ENCODE peak calls at places on chromosomes 7 and 10, in eight cellular contexts. J is spleen, S is tibial artery, D is A549, O is endothelial cell of umbilical vein, H is IMR-90, K is HCT116, W is AG04450. U is an unnamed sample.

GRCh38 chr10:68756246-68756645 is 35.2 kb downstream of the CCAR1 start:
- DNase-seq in H (no peak), O (no peak), W (no peak), J (no peak), K (no peak), D (no peak), S (no peak), U (no peak)

GRCh38 chr10:112388548-112388947 is 14.6 kb downstream of the ACSL5 start:
- DNase-seq in S (no peak), D (no peak), W (no peak), K (no peak), H (no peak), J (no peak), O (no peak), U (no peak)

GRCh38 chr10:124291009-124291671 is 127.6 kb downstream of the OAT start:
- DNase-seq in K (no peak), J (peak), W (no peak), H (no peak), D (no peak), S (peak), O (no peak), U (no peak)

GRCh38 chr10:80204193-80204714 is 1.1 kb downstream of the ANXA11 start:
- DNase-seq in O (no peak), D (peak), S (no peak), J (peak), H (no peak), W (no peak), K (no peak), U (no peak)

GRCh38 chr10:131261890-131262289 is 49.6 kb downstream of the TCERG1L start:
- DNase-seq in H (no peak), K (no peak), O (no peak), W (no peak), D (no peak), S (peak), J (peak), U (no peak)

GRCh38 chr7:150940446-150941102 is 37.5 kb downstream of the KCNH2 start:
- DNase-seq in W (no peak), S (no peak), H (no peak), K (no peak), D (no peak), O (no peak), J (no peak), U (no peak)

GRCh38 chr7:106254525-106255128 is 30.2 kb downstream of the NAMPT start:
- DNase-seq in O (no peak), S (no peak), W (no peak), J (no peak), H (no peak), K (no peak), D (no peak), U (no peak)

GRCh38 chr7:119320316-119320715 is 952.7 kb upstream of the KCND2 start:
- DNase-seq in O (no peak), S (no peak), D (no peak), W (no peak), H (no peak), K (peak), J (no peak), U (no peak)

GRCh38 chr10:84537447-84537931 is 209.1 kb downstream of the CCSER2 start:
- DNase-seq in S (no peak), O (peak), H (peak), W (peak), K (peak), D (peak), J (no peak), U (no peak)

GRCh38 chr10:70617798-70618568 is 15.4 kb upstream of the PRF1 start:
- DNase-seq in K (no peak), D (no peak), J (no peak), S (no peak), W (peak), H (peak), O (no peak), U (no peak)

GRCh38 chr7:158372400-158373302 is 215.0 kb downstream of the PTPRN2 start:
- DNase-seq in J (peak), D (no peak), O (no peak), H (no peak), S (no peak), W (no peak), K (no peak), U (no peak)

GRCh38 chr10:26860026-26860541 is 674 bp downstream of the ABI1 start:
- DNase-seq in D (peak), W (peak), H (peak), K (no peak), O (peak), S (peak), J (peak), U (peak)

GRCh38 chr7:80231719-80232118 is 97.1 kb downstream of the GNAI1 start:
- DNase-seq in H (peak), K (no peak), W (no peak), O (no peak), S (no peak), J (no peak), D (peak), U (no peak)

GRCh38 chr10:129958118-129958685 is 5.9 kb downstream of the EBF3 start:
- DNase-seq in J (no peak), D (no peak), W (no peak), O (no peak), K (no peak), H (no peak), S (peak), U (no peak)
- H3K27ac ChIP-seq in J (no peak), D (no peak), W (no peak), O (no peak), K (no peak), H (no peak), S (no peak), U (no peak)

GRCh38 chr10:46224414-46224682 is 62.4 kb upstream of the ANTXRL start:
- DNase-seq in D (no peak), K (no peak), O (no peak), S (no peak), W (no peak), J (peak), H (no peak), U (no peak)

GRCh38 chr10:46225597-46225996 is 61.2 kb upstream of the ANTXRL start:
- DNase-seq in S (peak), W (no peak), D (no peak), J (peak), O (no peak), K (no peak), H (no peak), U (no peak)

GRCh38 chr10:46227571-46228075 is 59.2 kb upstream of the ANTXRL start:
- DNase-seq in W (no peak), K (no peak), S (peak), H (no peak), O (no peak), J (peak), D (no peak), U (no peak)

GRCh38 chr10:46226900-46227558 is 59.8 kb upstream of the ANTXRL start:
- DNase-seq in W (no peak), K (no peak), O (no peak), J (peak), D (no peak), S (no peak), H (no peak), U (no peak)

GRCh38 chr10:46226232-46226631 is 60.6 kb upstream of the ANTXRL start:
- DNase-seq in S (no peak), O (no peak), J (peak), H (no peak), K (no peak), W (no peak), D (no peak), U (no peak)
- TF ChIP-seq CTCF in S (no peak), O (no peak), J (no peak), H (no peak), K (no peak), W (no peak), D (no peak), U (no peak)

GRCh38 chr7:88338521-88338920 is 31.8 kb upstream of the STEAP4 start:
- DNase-seq in W (no peak), J (no peak), D (no peak), S (no peak), K (no peak), O (no peak), H (no peak), U (no peak)
- H3K27ac ChIP-seq in W (no peak), J (no peak), D (no peak), S (no peak), K (no peak), O (no peak), H (no peak), U (no peak)

GRCh38 chr10:47405829-47406547 is 21.9 kb upstream of the ZNF488 start:
- DNase-seq in D (peak), K (no peak), J (peak), H (no peak), O (no peak), S (peak), W (no peak), U (no peak)

GRCh38 chr10:47404937-47405336 is 20.8 kb upstream of the ZNF488 start:
- DNase-seq in H (no peak), O (no peak), D (no peak), S (no peak), K (no peak), J (no peak), W (no peak), U (no peak)

GRCh38 chr10:47406548-47406869 is 22.4 kb upstream of the ZNF488 start:
- DNase-seq in J (no peak), O (no peak), S (peak), D (no peak), H (no peak), W (no peak), K (no peak), U (no peak)

GRCh38 chr10:47408606-47409005 is 24.5 kb upstream of the ZNF488 start:
- DNase-seq in J (no peak), S (no peak), W (no peak), D (no peak), K (no peak), O (no peak), H (no peak), U (no peak)

DNA sequence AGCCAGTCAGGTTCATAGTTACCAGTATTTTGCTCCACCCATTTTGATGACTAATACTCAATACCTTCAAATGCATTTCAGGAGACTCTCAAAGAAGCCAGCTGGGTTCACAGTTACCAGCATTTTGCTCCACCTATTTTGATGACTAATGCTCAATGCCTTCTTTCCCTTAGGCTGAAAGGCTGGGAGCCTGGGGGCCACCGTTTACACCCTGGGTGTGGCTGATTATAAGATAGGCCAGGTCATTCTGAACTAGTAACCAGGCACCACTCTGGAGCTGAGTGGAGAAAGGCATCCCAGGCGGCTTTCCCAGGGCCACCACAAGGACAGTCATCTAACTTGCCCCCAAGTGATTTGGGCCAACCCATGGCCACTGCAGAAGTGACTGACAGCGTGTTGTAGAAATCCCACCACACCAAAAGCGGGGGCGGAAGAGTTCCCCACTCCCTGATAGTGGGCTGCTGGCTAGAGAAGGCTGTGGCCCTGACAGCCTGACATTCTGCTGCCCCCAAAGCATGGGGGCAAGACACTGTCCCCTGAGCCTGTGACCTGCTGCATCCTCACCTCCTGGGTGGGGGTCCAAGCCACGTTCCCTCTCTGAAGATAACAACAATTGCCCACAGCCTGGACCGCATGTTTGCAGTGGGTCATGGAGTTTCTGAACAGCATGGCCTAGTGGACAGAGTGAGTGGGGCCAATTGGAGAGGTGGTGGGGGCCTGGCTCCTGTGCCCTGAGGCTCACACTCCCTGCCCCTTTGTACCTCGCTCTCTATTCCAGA is 23.0 kb upstream of the ZNF488 start:
- DNase-seq in D (peak), S (peak), K (peak), W (peak), H (peak), O (peak), J (peak), U (no peak)
- TF ChIP-seq CTCF in D (no peak), S (no peak), K (no peak), W (no peak), H (no peak), O (no peak), J (no peak), U (no peak)

GRCh38 chr7:101863598-101863997 is 46.2 kb downstream of the CUX1 start:
- DNase-seq in O (no peak), W (no peak), J (no peak), D (no peak), S (no peak), H (no peak), K (no peak), U (no peak)

GRCh38 chr7:101864039-101864438 is 46.6 kb downstream of the CUX1 start:
- DNase-seq in W (no peak), K (no peak), H (no peak), O (no peak), J (no peak), S (no peak), D (no peak), U (no peak)

GRCh38 chr7:101866328-101866727 is 48.9 kb downstream of the CUX1 start:
- DNase-seq in K (no peak), D (no peak), S (no peak), W (no peak), J (no peak), H (no peak), O (no peak), U (no peak)

GRCh38 chr7:101867265-101867664 is 49.8 kb downstream of the CUX1 start:
- DNase-seq in J (no peak), D (no peak), W (no peak), K (no peak), S (no peak), H (no peak), O (no peak), U (no peak)

DNA sequence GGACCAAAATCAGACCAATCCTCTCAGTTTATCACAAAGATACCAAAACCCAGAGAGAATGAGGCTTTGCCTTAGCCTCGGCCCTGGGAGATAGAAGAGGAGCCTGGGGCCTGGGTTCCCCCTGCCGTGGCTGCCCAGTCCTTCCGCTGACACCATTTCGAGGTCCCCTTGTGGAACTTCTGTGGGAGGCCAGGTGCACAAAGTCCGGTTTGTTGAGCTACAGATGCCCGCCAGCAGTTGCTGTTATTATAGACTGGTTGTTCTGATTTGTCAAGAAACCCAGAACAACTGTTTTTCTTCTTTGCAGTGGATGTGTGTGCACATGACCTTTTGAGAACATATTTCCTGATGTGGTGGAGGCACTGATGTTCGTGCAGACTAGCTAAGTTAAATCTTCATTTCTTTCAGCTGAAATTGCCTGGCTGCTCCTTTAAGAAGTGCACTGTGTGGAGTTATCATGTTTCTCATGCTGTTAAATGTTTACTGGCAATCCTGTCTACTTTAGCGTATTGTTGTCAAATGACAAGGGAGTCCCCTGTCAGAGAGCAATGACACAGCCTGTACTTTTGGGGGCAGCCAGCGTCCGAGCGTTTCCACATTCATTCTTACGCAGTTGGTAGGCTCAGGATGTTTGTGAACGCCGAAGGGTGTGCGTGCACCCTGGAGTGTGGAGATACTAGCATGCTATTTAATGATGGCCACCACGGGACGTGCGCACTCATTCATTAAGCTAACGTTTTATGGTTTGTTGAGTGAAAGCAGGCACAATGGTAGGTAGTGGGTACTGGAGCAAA is 47.8 kb downstream of the CUX1 start:
- DNase-seq in H (no peak), J (no peak), K (no peak), S (no peak), D (no peak), W (no peak), O (peak), U (no peak)
- H3K27ac ChIP-seq in H (no peak), J (no peak), K (no peak), S (no peak), D (no peak), W (no peak), O (no peak), U (no peak)

GRCh38 chr10:18650618-18651017 is 769 bp downstream of the NSUN6 start:
- DNase-seq in O (peak), K (no peak), H (no peak), J (no peak), S (no peak), D (no peak), W (no peak), U (no peak)

GRCh38 chr10:18647945-18648344 is 3.4 kb downstream of the NSUN6 start:
- DNase-seq in S (no peak), D (no peak), O (no peak), J (no peak), K (no peak), W (no peak), H (no peak), U (no peak)

GRCh38 chr10:18649364-18649959 is 1.9 kb downstream of the NSUN6 start:
- DNase-seq in S (no peak), O (no peak), K (no peak), W (no peak), D (no peak), H (no peak), J (no peak), U (no peak)

GRCh38 chr10:18653112-18653511 is 1.7 kb upstream of the NSUN6 start:
- DNase-seq in D (no peak), J (no peak), K (no peak), W (no peak), H (no peak), O (no peak), S (no peak), U (no peak)

DNA sequence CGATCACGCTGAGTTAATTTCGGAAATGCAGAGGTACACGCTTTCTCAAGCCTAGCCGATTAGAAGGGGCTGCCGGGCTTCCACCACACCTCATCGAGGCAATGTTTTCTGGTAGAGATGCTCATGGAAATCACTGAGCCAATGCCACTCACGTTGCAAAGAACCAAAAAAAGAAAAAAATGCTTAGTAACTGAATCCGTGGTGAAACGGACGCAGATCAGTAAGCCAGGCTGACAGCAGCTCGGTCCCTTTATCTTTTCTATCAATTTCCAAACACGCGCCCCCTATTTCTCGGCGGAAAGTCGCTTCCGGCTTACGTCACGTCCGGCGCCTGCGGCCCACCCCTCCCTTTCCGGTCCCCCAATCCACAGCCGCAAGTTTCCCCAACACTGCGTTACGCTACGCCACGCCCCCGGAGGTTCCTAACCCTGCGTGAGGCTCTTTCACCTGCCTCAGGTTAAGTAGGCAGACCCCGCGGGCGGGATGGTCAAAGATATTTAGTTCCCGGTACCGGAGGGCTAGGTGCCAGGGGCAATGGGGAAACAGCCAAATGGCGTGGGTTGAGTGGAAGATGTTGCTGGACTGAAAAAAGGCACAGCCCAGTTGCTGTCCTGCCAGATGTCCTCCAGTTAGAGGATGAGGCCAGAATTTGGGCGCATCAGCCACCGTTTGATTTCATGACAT is at the start of gene NSUN6:
- DNase-seq in J (peak), W (peak), S (peak), O (peak), H (peak), D (peak), K (peak), U (peak)
- TF ChIP-seq CTCF in J (no peak), W (no peak), S (no peak), O (no peak), H (peak), D (no peak), K (no peak), U (no peak)

GRCh38 chr7:18786196-18786727 is 290.7 kb downstream of the HDAC9 start:
- DNase-seq in K (no peak), H (no peak), W (no peak), S (no peak), O (no peak), J (no peak), D (no peak), U (no peak)
- H3K27ac ChIP-seq in K (no peak), H (no peak), W (no peak), S (no peak), O (no peak), J (no peak), D (no peak), U (no peak)

GRCh38 chr10:133249094-133249780 is 11.6 kb downstream of the VENTX start:
- DNase-seq in O (no peak), H (no peak), J (no peak), W (no peak), S (no peak), K (no peak), D (no peak), U (no peak)
- TF ChIP-seq CTCF in O (no peak), H (no peak), J (no peak), W (no peak), S (no peak), K (no peak), D (no peak), U (no peak)

DNA sequence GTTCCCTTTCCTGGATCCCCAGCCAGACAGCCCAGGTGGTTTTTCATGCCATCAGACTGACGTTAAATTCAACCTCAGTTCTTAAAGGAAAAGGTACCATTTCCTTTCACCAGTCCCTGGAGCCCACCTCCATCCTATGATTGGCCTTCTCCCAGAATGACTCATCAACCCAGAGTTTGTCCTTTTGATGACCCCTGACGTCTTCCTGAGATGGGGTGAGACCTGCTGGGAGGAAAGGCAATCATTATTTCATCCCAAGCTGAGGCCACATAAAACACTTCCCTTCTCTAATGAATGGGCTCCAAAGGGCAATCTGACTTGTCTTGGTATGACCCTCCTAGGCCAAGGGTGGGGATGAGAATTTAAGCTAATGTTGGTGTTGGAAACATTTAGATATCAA is 750.7 kb downstream of the SUGCT start:
- DNase-seq in O (peak), D (no peak), H (peak), S (no peak), K (no peak), J (no peak), W (no peak), U (no peak)
- H3K27ac ChIP-seq in O (no peak), D (no peak), H (no peak), S (no peak), K (no peak), J (no peak), W (no peak), U (no peak)

GRCh38 chr10:108785011-108785410 is 1138.3 kb downstream of the XPNPEP1 start:
- DNase-seq in K (no peak), D (no peak), H (no peak), J (no peak), O (no peak), W (no peak), S (no peak), U (no peak)
- TF ChIP-seq CTCF in K (no peak), D (no peak), H (no peak), J (no peak), O (no peak), W (no peak), S (no peak), U (no peak)